ENCODE peak calls at places on chromosomes 5 and 9, in nine cellular contexts. H is mammary epithelial cell, P is esophagus squamous epithelium, C is breast epithelium, Y is GM23338, J is A549, Q is OCI-LY7, K is MM.1S, U is left ventricle myocardium inferior. W is an unnamed sample. For H3K4me1, the result is how much of the 10 kb centered on the place peaks cover.

GRCh38 chr5:171207256-171207866 is 101.7 kb upstream of the TLX3 start:
- DNase-seq in H (peak), P (no peak), C (no peak), Y (peak), J (peak), Q (peak), K (peak), U (no peak), W (no peak)

GRCh38 chr9:8860925-8861324 is 1061.3 kb upstream of the DMAC1 start:
- DNase-seq in H (no peak), P (no peak), C (no peak), Y (no peak), J (no peak), Q (no peak), K (no peak), U (no peak), W (no peak)

GRCh38 chr9:127711226-127711701 is 4.2 kb downstream of the PTRH1 start:
- DNase-seq in H (no peak), P (no peak), C (no peak), Y (no peak), J (no peak), Q (peak), K (no peak), U (no peak), W (no peak)

GRCh38 chr9:137619240-137620090 is 660 bp downstream of the EHMT1 start:
- DNase-seq in H (peak), P (no peak), C (no peak), Y (peak), J (no peak), Q (peak), K (peak), U (peak), W (no peak)

GRCh38 chr9:83596899-83597504 is 25.9 kb upstream of the IDNK start:
- DNase-seq in H (peak), P (no peak), C (no peak), Y (peak), J (peak), Q (peak), K (peak), U (no peak), W (peak)

GRCh38 chr5:78005021-78005785 is 229.1 kb upstream of the TBCA start:
- DNase-seq in H (no peak), P (no peak), C (no peak), Y (no peak), J (no peak), Q (no peak), K (no peak), U (no peak), W (no peak)

GRCh38 chr5:55226027-55226933 is 835 bp downstream of the MCIDAS start:
- DNase-seq in H (peak), P (no peak), C (no peak), Y (peak), J (peak), Q (peak), K (peak), U (no peak), W (no peak)

GRCh38 chr9:95100071-95100627 is 217.4 kb downstream of the FANCC start:
- DNase-seq in H (peak), P (no peak), C (no peak), Y (no peak), J (no peak), Q (no peak), K (no peak), U (no peak), W (no peak)

GRCh38 chr9:131483319-131484050 is 19.2 kb upstream of the POMT1 start:
- DNase-seq in H (no peak), P (no peak), C (peak), Y (no peak), J (no peak), Q (no peak), K (no peak), U (peak), W (no peak)

GRCh38 chr5:96391921-96392320 is 41.1 kb downstream of the PCSK1 start:
- DNase-seq in H (no peak), P (no peak), C (no peak), Y (no peak), J (no peak), Q (no peak), K (no peak), U (no peak), W (no peak)

GRCh38 chr9:4339783-4340335 is 40.0 kb upstream of the GLIS3 start:
- DNase-seq in H (no peak), P (no peak), C (no peak), Y (no peak), J (peak), Q (no peak), K (no peak), U (no peak), W (no peak)

GRCh38 chr5:151184316-151185042 is 26.9 kb upstream of the ANXA6 start:
- DNase-seq in H (no peak), P (no peak), C (no peak), Y (no peak), J (no peak), Q (no peak), K (no peak), U (no peak), W (no peak)

GRCh38 chr5:102832445-102832844 is 77.3 kb downstream of the PAM start:
- DNase-seq in H (peak), P (no peak), C (no peak), Y (no peak), J (no peak), Q (no peak), K (no peak), U (no peak), W (no peak)

GRCh38 chr9:130262771-130263170 is 2.8 kb upstream of the HMCN2 start:
- DNase-seq in H (no peak), P (no peak), C (no peak), Y (no peak), J (no peak), Q (no peak), K (no peak), U (no peak), W (no peak)

GRCh38 chr9:92706218-92706940 is 36.4 kb upstream of the IPPK start:
- DNase-seq in H (peak), P (no peak), C (no peak), Y (peak), J (peak), Q (peak), K (peak), U (no peak), W (no peak)

GRCh38 chr5:27328480-27328879 is 290.1 kb upstream of the CDH9 start:
- DNase-seq in H (peak), P (no peak), C (no peak), Y (no peak), J (peak), Q (no peak), K (no peak), U (no peak), W (no peak)

GRCh38 chr9:109856785-109857184 is 76.8 kb downstream of the PALM2AKAP2 start:
- DNase-seq in H (no peak), P (no peak), C (no peak), Y (no peak), J (no peak), Q (no peak), K (no peak), U (peak), W (no peak)

GRCh38 chr9:76414656-76415055 is 20.4 kb upstream of the RFK start:
- DNase-seq in H (peak), P (no peak), C (no peak), Y (no peak), J (no peak), Q (peak), K (peak), U (no peak), W (no peak)

GRCh38 chr9:17635115-17635890 is 56.4 kb downstream of the SH3GL2 start:
- DNase-seq in H (no peak), P (no peak), C (no peak), Y (no peak), J (no peak), Q (no peak), K (no peak), U (no peak), W (no peak)

GRCh38 chr9:127569819-127570401 is 42.2 kb upstream of the STXBP1 start:
- DNase-seq in H (peak), P (no peak), C (no peak), Y (no peak), J (peak), Q (peak), K (peak), U (no peak), W (peak)

GRCh38 chr5:6900828-6901227 is 187.6 kb downstream of the TENT4A start:
- DNase-seq in H (no peak), P (no peak), C (no peak), Y (peak), J (peak), Q (no peak), K (no peak), U (no peak), W (no peak)

GRCh38 chr9:134995792-134996120 is 78.0 kb upstream of the FCN1 start:
- DNase-seq in H (no peak), P (no peak), C (no peak), Y (no peak), J (no peak), Q (no peak), K (no peak), U (no peak), W (no peak)

GRCh38 chr9:12961276-12961809 is 186.5 kb downstream of the LURAP1L start:
- DNase-seq in H (no peak), P (no peak), C (no peak), Y (no peak), J (no peak), Q (no peak), K (peak), U (no peak), W (no peak)

GRCh38 chr9:130430734-130431535 is 13.8 kb upstream of the ASS1 start:
- DNase-seq in H (no peak), P (no peak), C (no peak), Y (no peak), J (no peak), Q (no peak), K (no peak), U (no peak), W (no peak)

GRCh38 chr5:8807636-8808035 is 738.2 kb downstream of the SEMA5A start:
- DNase-seq in H (no peak), P (no peak), C (no peak), Y (no peak), J (no peak), Q (no peak), K (no peak), U (no peak), W (no peak)

GRCh38 chr5:74205745-74206570 is 434.6 kb downstream of the ENC1 start:
- DNase-seq in H (no peak), P (no peak), C (no peak), Y (no peak), J (no peak), Q (no peak), K (no peak), U (no peak), W (no peak)

GRCh38 chr9:69171049-69171448 is 3.0 kb upstream of the TJP2 start:
- DNase-seq in H (peak), P (no peak), C (peak), Y (no peak), J (no peak), Q (no peak), K (no peak), U (no peak), W (no peak)

GRCh38 chr9:136180586-136180985 is 24.3 kb downstream of the LHX3 start:
- DNase-seq in H (no peak), P (no peak), C (no peak), Y (no peak), J (no peak), Q (no peak), K (no peak), U (no peak), W (no peak)

GRCh38 chr5:137566780-137567179 is 67.7 kb upstream of the SPOCK1 start:
- DNase-seq in H (no peak), P (no peak), C (no peak), Y (no peak), J (no peak), Q (no peak), K (no peak), U (no peak), W (no peak)

GRCh38 chr5:84647581-84647980 is 262.9 kb upstream of the EDIL3 start:
- DNase-seq in H (no peak), P (no peak), C (no peak), Y (no peak), J (no peak), Q (no peak), K (no peak), U (no peak), W (no peak)

GRCh38 chr5:109089191-109089590 is 320.6 kb downstream of the PJA2 start:
- DNase-seq in H (no peak), P (no peak), C (no peak), Y (no peak), J (no peak), Q (no peak), K (no peak), U (no peak), W (no peak)

GRCh38 chr5:168843277-168843997 is 264.3 kb upstream of the PANK3 start:
- DNase-seq in H (no peak), P (no peak), C (no peak), Y (no peak), J (no peak), Q (no peak), K (no peak), U (no peak), W (no peak)

GRCh38 chr9:13967011-13967410 is 346.9 kb downstream of the NFIB start:
- DNase-seq in H (no peak), P (no peak), C (no peak), Y (no peak), J (no peak), Q (no peak), K (no peak), U (no peak), W (no peak)

GRCh38 chr5:138632900-138633489 is 57.8 kb upstream of the HSPA9 start:
- DNase-seq in H (peak), P (no peak), C (no peak), Y (peak), J (peak), Q (peak), K (no peak), U (peak), W (no peak)

GRCh38 chr5:5332287-5332686 is 90.2 kb upstream of the ICE1 start:
- DNase-seq in H (no peak), P (no peak), C (no peak), Y (no peak), J (no peak), Q (no peak), K (no peak), U (no peak), W (no peak)

GRCh38 chr5:141841781-141842180 is 36.4 kb downstream of the PCDH1 start:
- DNase-seq in H (no peak), P (no peak), C (peak), Y (no peak), J (no peak), Q (no peak), K (no peak), U (no peak), W (no peak)
- H3K4me1 ChIP-seq in H (under half), P (half or more), C (under half), Y (half or more), J (under half), Q (half or more), K (under half), U (half or more), W (under half)

DNA sequence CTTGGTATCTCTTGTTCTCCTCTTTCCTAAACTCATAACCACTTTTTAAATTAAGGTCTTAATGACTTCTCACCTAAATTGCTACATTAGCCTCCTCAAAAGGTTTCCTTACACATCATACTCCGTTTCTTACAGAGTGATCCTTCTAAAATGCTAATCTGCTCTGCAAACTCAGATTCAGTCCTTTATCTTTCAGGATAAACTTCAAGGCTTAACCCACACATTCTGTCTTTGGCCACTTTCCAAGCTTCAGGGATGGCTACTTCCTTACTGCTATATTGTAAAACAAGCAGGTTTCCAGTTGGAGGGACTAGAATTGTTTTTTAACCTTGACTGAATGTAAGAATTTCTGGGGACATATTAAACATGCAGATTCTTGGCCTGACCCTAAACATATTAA is 105.5 kb upstream of the CHD1 start:
- DNase-seq in H (no peak), P (no peak), C (no peak), Y (no peak), J (no peak), Q (no peak), K (no peak), U (no peak), W (no peak)
- H3K4me1 ChIP-seq in H (under half), P (under half), C (under half), Y (under half), J (under half), Q (under half), K (under half), U (under half), W (under half)

GRCh38 chr5:178536541-178537466 is 53.4 kb downstream of the COL23A1 start:
- DNase-seq in H (no peak), P (no peak), C (no peak), Y (no peak), J (no peak), Q (no peak), K (no peak), U (no peak), W (no peak)
- H3K4me1 ChIP-seq in H (under half), P (under half), C (under half), Y (under half), J (under half), Q (under half), K (under half), U (under half), W (under half)

GRCh38 chr9:114377046-114377445 is 10.7 kb downstream of the AKNA start:
- DNase-seq in H (no peak), P (no peak), C (no peak), Y (no peak), J (no peak), Q (no peak), K (no peak), U (no peak), W (no peak)
- H3K4me1 ChIP-seq in H (under half), P (half or more), C (under half), Y (under half), J (under half), Q (half or more), K (under half), U (under half), W (half or more)

GRCh38 chr9:125472562-125472925 is 210.9 kb downstream of the GAPVD1 start:
- DNase-seq in H (no peak), P (no peak), C (no peak), Y (no peak), J (no peak), Q (no peak), K (no peak), U (no peak), W (no peak)

GRCh38 chr9:125467341-125467740 is 205.7 kb downstream of the GAPVD1 start:
- DNase-seq in H (no peak), P (no peak), C (no peak), Y (no peak), J (no peak), Q (no peak), K (no peak), U (no peak), W (no peak)

GRCh38 chr9:125472926-125473701 is 211.5 kb downstream of the GAPVD1 start:
- DNase-seq in H (no peak), P (no peak), C (no peak), Y (peak), J (no peak), Q (no peak), K (no peak), U (peak), W (no peak)

GRCh38 chr9:125468646-125469045 is 207.0 kb downstream of the GAPVD1 start:
- DNase-seq in H (no peak), P (no peak), C (no peak), Y (no peak), J (no peak), Q (no peak), K (no peak), U (no peak), W (no peak)

GRCh38 chr9:125470767-125471580 is 209.3 kb downstream of the GAPVD1 start:
- DNase-seq in H (no peak), P (no peak), C (no peak), Y (no peak), J (no peak), Q (no peak), K (no peak), U (no peak), W (no peak)
- H3K4me1 ChIP-seq in H (under half), P (half or more), C (under half), Y (under half), J (under half), Q (under half), K (under half), U (half or more), W (under half)

DNA sequence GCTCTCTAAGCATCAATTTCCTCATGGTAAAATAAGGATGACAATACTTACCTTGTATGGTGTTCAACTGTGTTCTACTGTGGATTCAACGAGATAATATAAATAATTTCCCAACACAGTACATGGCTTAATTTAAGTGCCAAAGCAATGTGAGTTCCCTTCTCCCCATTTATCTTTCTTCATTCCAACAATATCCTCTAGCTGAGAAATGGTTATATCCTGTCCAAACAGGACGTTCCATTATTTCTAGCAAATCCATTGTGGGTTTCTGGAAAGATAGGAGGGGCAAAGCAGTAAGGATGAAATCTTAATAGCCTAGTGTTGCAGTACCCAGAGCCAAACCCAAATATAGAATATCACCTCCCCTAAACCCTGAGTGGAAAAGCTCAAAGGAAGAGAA is 22.0 kb downstream of the ABCA1 start:
- DNase-seq in H (no peak), P (no peak), C (no peak), Y (no peak), J (no peak), Q (no peak), K (no peak), U (no peak), W (no peak)
- H3K4me1 ChIP-seq in H (under half), P (half or more), C (under half), Y (under half), J (under half), Q (under half), K (under half), U (half or more), W (under half)

DNA sequence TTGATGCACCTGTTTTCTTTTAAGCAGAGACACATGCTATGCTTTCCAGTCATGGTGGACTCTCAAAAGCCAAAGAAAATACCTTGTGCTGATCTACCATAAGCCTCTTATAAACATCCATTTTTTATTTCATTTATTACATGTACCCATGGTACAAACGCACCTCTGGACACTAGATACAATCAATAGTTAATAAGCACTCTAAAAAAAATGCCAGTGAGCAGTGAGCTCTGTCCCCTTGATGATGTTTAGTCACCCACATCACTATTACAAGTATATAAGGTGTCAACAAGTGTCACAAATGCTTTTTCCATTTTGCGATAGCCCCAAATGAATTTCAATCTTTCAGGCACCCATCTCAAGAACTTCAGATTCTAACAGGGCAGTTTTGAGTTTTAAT is 5.9 kb downstream of the KLF4 start:
- DNase-seq in H (no peak), P (no peak), C (no peak), Y (no peak), J (no peak), Q (no peak), K (no peak), U (no peak), W (no peak)
- H3K4me1 ChIP-seq in H (under half), P (half or more), C (under half), Y (under half), J (under half), Q (under half), K (under half), U (under half), W (under half)

GRCh38 chr5:136015966-136016365 is 12.8 kb upstream of the TGFBI start:
- DNase-seq in H (no peak), P (no peak), C (no peak), Y (no peak), J (no peak), Q (no peak), K (no peak), U (no peak), W (no peak)
- H3K4me1 ChIP-seq in H (half or more), P (half or more), C (under half), Y (under half), J (half or more), Q (under half), K (under half), U (half or more), W (under half)

DNA sequence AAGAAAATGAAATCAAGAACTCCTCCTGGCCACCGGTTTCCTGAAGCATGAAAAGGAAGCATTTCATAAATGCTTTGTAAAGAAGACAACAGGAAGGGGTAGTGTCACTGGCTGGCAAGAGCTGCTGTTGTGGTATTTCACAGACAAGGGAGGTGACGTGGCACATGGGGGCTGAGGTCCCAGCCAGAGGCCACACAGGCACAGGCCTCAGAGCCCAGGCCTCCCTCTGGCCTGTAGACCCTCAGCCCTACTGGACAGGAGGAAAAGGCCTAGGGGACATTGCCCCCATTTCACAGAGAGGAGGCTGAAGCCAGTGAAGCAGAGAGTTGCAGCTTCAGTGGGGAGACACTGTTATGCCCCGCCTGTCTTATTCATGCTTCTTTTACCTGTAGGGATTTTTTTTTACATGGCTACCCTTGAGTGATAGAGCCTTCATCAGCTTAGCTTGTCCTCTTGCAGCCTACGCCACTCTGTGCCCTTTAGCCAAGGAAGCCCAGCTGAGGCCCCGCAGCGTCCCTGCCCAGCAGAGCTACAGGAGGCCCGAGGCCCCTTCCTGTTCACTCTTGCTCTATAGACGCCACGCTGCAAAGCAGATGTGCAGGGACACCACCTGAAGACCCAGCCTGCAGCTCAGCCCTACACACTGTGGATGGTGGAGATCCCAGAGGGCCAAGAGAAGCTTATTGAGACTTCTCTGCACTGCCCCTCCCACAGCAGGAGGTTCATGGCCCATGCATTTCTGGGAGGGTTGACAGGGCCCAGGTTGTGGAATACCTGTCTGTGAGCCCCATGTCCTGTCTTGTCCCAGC is 33.8 kb downstream of the IRF1 start:
- DNase-seq in H (no peak), P (no peak), C (peak), Y (no peak), J (no peak), Q (peak), K (peak), U (peak), W (peak)
- H3K4me1 ChIP-seq in H (under half), P (half or more), C (under half), Y (under half), J (under half), Q (half or more), K (half or more), U (half or more), W (half or more)

W was measured in effector memory CD4-positive, alpha-beta T cell.